ENCODE peak calls at places on chromosomes 1 and 21, in four cellular contexts. P is GM23338, B is mammary epithelial cell, F is K562. U is an unnamed sample.

GRCh38 chr21:27393726-27394125 is 426.8 kb upstream of the ADAMTS5 start:
- DNase-seq in P (no peak), B (no peak), F (no peak), U (no peak)

GRCh38 chr1:2822621-2823145 is 21.2 kb upstream of the TTC34 start:
- DNase-seq in P (no peak), B (no peak), F (no peak), U (no peak)

GRCh38 chr1:56788588-56788987 is 30.6 kb downstream of the FYB2 start:
- DNase-seq in B (no peak), P (no peak), F (no peak), U (peak; percentile 14)

GRCh38 chr1:44995467-44996238 is 9.3 kb upstream of the EIF2B3 start:
- DNase-seq in P (no peak), B (no peak), F (no peak), U (no peak)

GRCh38 chr21:40902299-40902698 is 55.3 kb upstream of the DSCAM start:
- DNase-seq in F (no peak), P (no peak), B (no peak), U (no peak)

GRCh38 chr1:93411000-93411399 is 36.9 kb upstream of the FNBP1L start:
- DNase-seq in F (no peak), B (no peak), P (peak; percentile 82), U (no peak)

GRCh38 chr1:55015731-55016620 is 17.2 kb downstream of the BSND start:
- DNase-seq in B (no peak), P (no peak), F (no peak), U (peak; percentile 77)

GRCh38 chr1:151710187-151710586 is 6.4 kb downstream of the CELF3 start:
- DNase-seq in P (peak; percentile 83), B (no peak), F (peak; percentile 62), U (peak; percentile 59)

GRCh38 chr1:226692868-226693267 is 46.2 kb downstream of the ITPKB start:
- DNase-seq in B (no peak), F (no peak), P (no peak), U (no peak)

GRCh38 chr1:196449459-196449858 is 158.8 kb downstream of the KCNT2 start:
- DNase-seq in B (no peak), P (no peak), F (no peak), U (peak; percentile 23)

GRCh38 chr1:9909222-9910046 is 635 bp downstream of the CTNNBIP1 start:
- DNase-seq in P (peak; percentile 52), F (peak; percentile 26), B (peak; percentile 65), U (no peak)

GRCh38 chr1:25619101-25619890 is 2.7 kb downstream of the MAN1C1 start:
- DNase-seq in P (peak; percentile 84), F (peak; percentile 61), B (no peak), U (peak; percentile 24)

GRCh38 chr1:67735220-67735619 is 50.2 kb downstream of the GADD45A start:
- DNase-seq in P (no peak), B (no peak), F (no peak), U (no peak)

GRCh38 chr1:43968348-43968948 is 1.4 kb upstream of the DPH2 start:
- DNase-seq in B (no peak), F (peak; percentile 68), P (peak; percentile 88), U (no peak)

GRCh38 chr1:193884848-193885558 is 698.6 kb upstream of the B3GALT2 start:
- DNase-seq in B (no peak), P (peak; percentile 31), F (no peak), U (no peak)

GRCh38 chr1:106222415-106222814 is 834.1 kb upstream of the PRMT6 start:
- DNase-seq in P (peak; percentile 6), F (no peak), B (no peak), U (peak; percentile 45)

GRCh38 chr1:9732123-9732971 is 80.8 kb downstream of the PIK3CD start:
- DNase-seq in B (no peak), F (no peak), P (no peak), U (no peak)

GRCh38 chr1:91879739-91880138 is 6.2 kb downstream of the TGFBR3 start:
- DNase-seq in B (no peak), F (no peak), P (no peak), U (no peak)

GRCh38 chr21:44682580-44683151 is 703 bp upstream of the KRTAP12-1 start:
- DNase-seq in F (no peak), P (no peak), B (no peak), U (no peak)

GRCh38 chr1:239098400-239099037 is 287.8 kb upstream of the CHRM3 start:
- DNase-seq in F (no peak), P (no peak), B (no peak), U (no peak)

GRCh38 chr1:174217787-174218574 is 58.7 kb downstream of the RABGAP1L start:
- DNase-seq in F (peak; percentile 31), P (peak; percentile 72), B (peak; percentile 27), U (peak; percentile 64)

GRCh38 chr21:26835027-26835713 is 10.0 kb downstream of the ADAMTS1 start:
- DNase-seq in P (no peak), B (peak; percentile 83), F (no peak), U (peak; percentile 88)

GRCh38 chr1:39545531-39545930 is 31.1 kb downstream of the PABPC4 start:
- DNase-seq in B (no peak), P (no peak), F (no peak), U (no peak)

GRCh38 chr1:234711400-234711799 is 101.4 kb upstream of the IRF2BP2 start:
- DNase-seq in P (no peak), B (no peak), F (no peak), U (no peak)

GRCh38 chr1:221837886-221838285 is 96.0 kb upstream of the DUSP10 start:
- DNase-seq in F (no peak), P (no peak), B (no peak), U (no peak)

DNA sequence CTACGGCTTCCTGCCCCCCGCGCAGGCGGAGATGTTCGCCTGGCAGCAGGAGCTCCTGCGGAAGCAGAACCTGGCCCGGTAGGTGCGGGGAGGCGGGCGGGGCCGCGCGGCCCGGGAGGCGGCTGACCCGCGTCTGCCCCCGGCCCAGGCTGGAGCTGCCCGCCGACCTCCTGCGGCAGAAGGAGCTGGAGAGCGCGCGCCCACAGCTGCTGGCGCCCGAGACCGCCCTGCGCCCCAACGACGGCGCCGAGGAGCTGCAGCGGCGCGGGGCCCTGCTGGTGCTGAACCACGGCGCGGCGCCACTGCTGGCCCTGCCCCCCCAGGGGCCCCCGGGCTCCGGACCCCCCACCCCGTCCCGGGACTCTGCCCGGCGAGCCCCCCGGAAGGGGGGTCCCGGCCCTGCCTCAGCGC is 16.6 kb downstream of the NOC2L start:
- DNase-seq in F (peak; percentile 49), B (no peak), P (peak; percentile 70), U (no peak)
- TF ChIP-seq EZH2 in F (no peak), B (no peak), P (no peak), U (peak; percentile 59)

DNA sequence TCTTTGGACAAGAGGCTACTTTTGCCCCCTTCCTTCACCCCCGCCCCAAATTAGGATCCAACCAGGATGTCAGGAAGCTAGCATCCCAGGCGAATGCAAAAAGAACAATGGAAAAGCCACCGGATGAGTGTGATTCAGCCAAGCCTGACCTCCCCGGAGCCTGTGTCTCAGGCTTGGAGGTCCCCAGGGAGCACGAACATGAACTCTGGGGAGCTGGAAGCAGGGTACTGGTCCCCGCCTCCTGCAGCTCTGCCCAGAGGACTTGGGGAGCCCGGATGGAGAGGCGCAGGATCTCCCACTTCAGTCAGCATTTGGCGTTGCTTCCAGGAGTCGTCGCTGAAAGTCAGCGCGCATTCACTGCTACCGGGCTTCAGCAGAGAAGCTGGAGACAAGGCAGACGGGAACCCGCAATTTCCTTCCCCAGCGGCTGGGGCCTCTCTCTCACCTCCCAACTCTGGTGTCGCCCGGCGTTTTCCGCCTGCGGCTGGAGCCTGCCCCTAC is 1.8 kb upstream of the TBX15 start:
- DNase-seq in B (no peak), P (peak; percentile 90), F (no peak), U (no peak)
- TF ChIP-seq EZH2 in B (no peak), P (no peak), F (no peak), U (no peak)

GRCh38 chr1:158809261-158809660 is 21.9 kb upstream of the MNDA start:
- DNase-seq in P (no peak), B (no peak), F (no peak), U (no peak)

GRCh38 chr1:158806909-158807601 is 24.1 kb upstream of the MNDA start:
- DNase-seq in B (no peak), P (no peak), F (no peak), U (no peak)

GRCh38 chr1:158809862-158810261 is 21.3 kb upstream of the MNDA start:
- DNase-seq in F (no peak), P (no peak), B (no peak), U (no peak)

GRCh38 chr1:158813159-158813558 is 18.0 kb upstream of the MNDA start:
- DNase-seq in B (no peak), F (no peak), P (no peak), U (no peak)

DNA sequence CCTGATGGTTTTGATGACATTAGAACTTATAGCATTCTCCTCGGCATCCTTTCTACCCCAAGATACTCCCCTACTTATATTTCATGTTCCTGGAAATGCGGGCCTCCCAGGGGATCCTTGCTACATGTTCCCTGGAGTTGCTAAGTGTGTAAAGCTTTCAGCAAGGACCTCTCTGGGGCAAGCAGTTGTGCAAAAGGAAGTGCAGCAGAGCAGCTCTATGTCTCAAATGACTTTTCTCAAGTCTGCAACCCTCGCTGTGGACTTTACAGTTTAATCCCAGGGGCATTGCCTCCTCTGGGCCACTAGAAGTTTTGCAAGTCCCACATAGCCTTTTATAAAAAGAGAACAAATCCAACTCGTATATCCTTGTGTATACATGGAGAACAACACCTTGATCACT is 20.8 kb upstream of the MNDA start:
- DNase-seq in B (no peak), F (no peak), P (no peak), U (no peak)
- TF ChIP-seq EZH2 in B (no peak), F (no peak), P (no peak), U (no peak)

GRCh38 chr1:162023547-162024501 is at the start of gene OLFML2B:
- DNase-seq in B (peak; percentile 78), P (peak; percentile 91), F (peak; percentile 46), U (peak; percentile 82)
- TF ChIP-seq EZH2 in B (no peak), P (no peak), F (no peak), U (no peak)

GRCh38 chr1:99264201-99265021 is at the start of gene PLPPR4:
- DNase-seq in F (peak; percentile 16), P (peak; percentile 82), B (peak; percentile 4), U (peak; percentile 31)
- TF ChIP-seq EZH2 in F (no peak), P (peak; percentile 14), B (peak; percentile 26), U (no peak)

U was measured in fibroblast of lung.